ENCODE peak calls at places on chromosome 17, in five cellular contexts. N is neuronal stem cell, F is IMR-90, Z is trophoblast cell, T is mesenchymal stem cell. H is an unnamed sample.

GRCh38 chr17:41972571-41973411 is 6.2 kb downstream of the CNP start:
- DNase-seq in N (no peak), F (no peak), Z (no peak), T (no peak), H (no peak)

GRCh38 chr17:40303009-40303657 is 5.8 kb upstream of the RARA start:
- DNase-seq in N (no peak), F (peak; percentile 82), Z (peak; percentile 86), T (peak; percentile 83), H (no peak)

GRCh38 chr17:80885922-80886582 is 105.6 kb upstream of the CHMP6 start:
- DNase-seq in N (no peak), F (no peak), Z (no peak), T (no peak), H (no peak)

GRCh38 chr17:62179525-62180161 is 114.6 kb upstream of the MED13 start:
- DNase-seq in N (no peak), F (peak; percentile 50), Z (peak; percentile 92), T (peak; percentile 86), H (no peak)

GRCh38 chr17:50057521-50057991 is 1.6 kb downstream of the ITGA3 start:
- DNase-seq in N (no peak), F (no peak), Z (no peak), T (no peak), H (no peak)

GRCh38 chr17:3005696-3006095 is 57.7 kb downstream of the OR1D5 start:
- DNase-seq in N (no peak), F (no peak), Z (no peak), T (no peak), H (no peak)

GRCh38 chr17:40092581-40092980 is 7.8 kb downstream of the NR1D1 start:
- DNase-seq in N (no peak), F (no peak), Z (no peak), T (no peak), H (no peak)

GRCh38 chr17:48155889-48156670 is 48.5 kb downstream of the SNX11 start:
- DNase-seq in N (no peak), F (no peak), Z (no peak), T (no peak), H (peak; percentile 61)

GRCh38 chr17:63309021-63309420 is 137.1 kb downstream of the CYB561 start:
- DNase-seq in N (no peak), F (peak; percentile 45), Z (no peak), T (peak; percentile 21), H (no peak)

GRCh38 chr17:66716236-66717026 is 118.5 kb upstream of the CACNG5 start:
- DNase-seq in N (no peak), F (peak; percentile 21), Z (no peak), T (no peak), H (peak; percentile 36)

GRCh38 chr17:15265131-15265530 is at the start of gene PMP22:
- DNase-seq in N (no peak), F (no peak), Z (no peak), T (no peak), H (peak; percentile 27)

GRCh38 chr17:50177983-50178834 is 12.4 kb downstream of the SGCA start:
- DNase-seq in N (no peak), F (peak; percentile 99), Z (peak; percentile 76), T (peak; percentile 99), H (peak; percentile 88)

GRCh38 chr17:49676276-49676868 is 1.5 kb downstream of the SPOP start:
- DNase-seq in N (peak; percentile 31), F (peak; percentile 38), Z (peak; percentile 34), T (peak; percentile 65), H (no peak)

GRCh38 chr17:27980035-27980434 is 62.4 kb upstream of the NLK start:
- DNase-seq in N (no peak), F (peak; percentile 75), Z (peak; percentile 71), T (no peak), H (no peak)

GRCh38 chr17:75679706-75680201 is 12.6 kb downstream of the SAP30BP start:
- DNase-seq in N (no peak), F (no peak), Z (peak; percentile 91), T (peak; percentile 32), H (no peak)

GRCh38 chr17:47775181-47775580 is 42.1 kb downstream of the TBX21 start:
- DNase-seq in N (no peak), F (no peak), Z (no peak), T (no peak), H (no peak)

GRCh38 chr17:55751720-55752250 is 934 bp downstream of the PCTP start:
- DNase-seq in N (no peak), F (no peak), Z (peak; percentile 88), T (no peak), H (no peak)

GRCh38 chr17:27473748-27474609 is 17.7 kb downstream of the KSR1 start:
- DNase-seq in N (no peak), F (no peak), Z (no peak), T (peak; percentile 35), H (no peak)

GRCh38 chr17:19341641-19342610 is 20.6 kb downstream of the B9D1 start:
- DNase-seq in N (no peak), F (peak; percentile 10), Z (peak; percentile 30), T (peak; percentile 50), H (peak; percentile 50)

GRCh38 chr17:19342611-19343255 is 19.8 kb downstream of the B9D1 start:
- DNase-seq in N (no peak), F (no peak), Z (no peak), T (no peak), H (peak; percentile 29)

GRCh38 chr17:19339341-19339815 is 23.1 kb downstream of the B9D1 start:
- DNase-seq in N (no peak), F (peak; percentile 42), Z (no peak), T (no peak), H (peak; percentile 37)

GRCh38 chr17:19343256-19343630 is 19.3 kb downstream of the B9D1 start:
- DNase-seq in N (no peak), F (no peak), Z (no peak), T (no peak), H (no peak)

DNA sequence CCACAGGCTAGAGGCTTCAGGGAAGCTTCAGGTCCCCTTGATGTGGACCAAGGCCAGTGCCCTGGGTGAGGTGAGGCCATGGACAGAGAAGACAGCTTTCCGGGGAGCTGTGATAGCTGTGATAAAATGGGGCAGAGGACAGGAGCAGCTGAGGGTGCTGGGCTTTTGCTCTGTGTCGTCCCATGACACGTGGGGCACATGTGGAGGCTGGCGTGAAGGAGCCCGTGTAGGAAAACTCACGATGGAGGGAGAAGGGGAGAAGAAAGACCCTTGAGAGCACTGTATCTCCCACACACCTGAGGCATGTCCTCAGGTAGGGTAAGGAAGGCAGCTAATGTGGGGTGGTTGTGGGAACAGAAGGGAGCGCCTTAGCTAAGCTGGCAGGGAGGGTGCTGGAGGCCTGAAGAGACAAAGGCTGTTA is 21.3 kb downstream of the B9D1 start:
- DNase-seq in N (no peak), F (no peak), Z (no peak), T (no peak), H (peak; percentile 27)
- H2AK5ac ChIP-seq in N (no peak overlapping the region), F (no peak overlapping the region), Z (no peak overlapping the region), T (peak overlapping the region; percentile 18), H (no peak overlapping the region)

DNA sequence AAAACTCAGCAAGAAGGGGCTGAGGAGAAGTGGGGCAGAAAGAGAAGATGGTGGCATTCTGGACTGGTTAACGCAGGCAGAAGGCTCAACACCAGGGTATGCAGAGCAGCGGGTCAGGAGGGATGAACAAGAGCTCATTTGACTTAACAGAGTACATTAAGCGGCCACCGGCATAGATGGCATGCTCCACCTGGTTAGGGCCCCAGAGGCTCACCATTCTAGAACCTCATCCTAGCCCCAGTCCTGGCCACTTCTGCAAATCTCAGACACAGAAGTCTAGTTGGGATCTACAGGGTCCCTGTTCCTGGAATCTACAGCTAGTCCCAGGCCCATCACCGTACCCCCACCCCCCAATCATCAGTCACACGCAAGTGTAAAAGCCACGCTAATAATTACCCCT is 1.7 kb upstream of the MYO1C start:
- DNase-seq in N (no peak), F (no peak), Z (no peak), T (no peak), H (no peak)
- H2AK5ac ChIP-seq in N (no peak overlapping the region), F (no peak overlapping the region), Z (no peak overlapping the region), T (no peak overlapping the region), H (no peak overlapping the region)

DNA sequence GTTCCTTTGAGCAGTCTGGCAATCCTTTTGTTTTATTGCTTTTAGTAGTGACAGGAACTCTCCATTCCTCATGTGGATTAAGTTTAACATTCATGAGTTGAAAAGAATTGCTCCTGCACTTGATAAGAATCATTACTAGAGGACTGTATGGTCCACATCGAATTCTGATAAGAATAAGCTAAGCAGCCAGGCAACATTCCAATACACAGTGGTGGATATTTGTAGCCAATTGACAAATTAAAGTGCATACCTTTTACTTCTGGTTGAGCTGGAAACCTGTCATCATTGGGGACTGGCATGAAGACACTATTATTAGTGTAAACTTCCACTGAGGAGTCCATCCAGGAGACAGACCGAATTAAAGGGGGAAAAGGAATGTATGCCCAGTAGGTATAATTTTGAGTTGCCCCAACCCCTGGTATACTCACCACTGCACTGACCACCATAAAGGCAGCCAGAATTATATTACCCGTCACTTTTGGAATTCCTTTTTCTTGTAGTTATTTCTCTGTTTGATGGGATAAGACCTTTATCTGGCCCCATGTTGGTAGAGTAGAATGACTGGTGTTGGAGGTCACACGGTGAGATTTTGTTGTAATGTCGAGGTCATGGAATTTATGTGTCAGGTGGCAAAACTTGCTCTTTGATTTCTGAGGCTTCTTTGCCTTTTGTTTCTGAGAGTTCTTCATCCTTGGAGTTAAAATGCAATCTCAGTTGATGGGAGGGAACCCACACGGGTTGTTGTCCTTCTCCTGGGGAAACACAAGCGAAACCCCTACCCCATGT is 72.1 kb upstream of the ARL4D start:
- DNase-seq in N (no peak), F (no peak), Z (peak; percentile 86), T (no peak), H (no peak)
- H2AK5ac ChIP-seq in N (no peak overlapping the region), F (peak overlapping the region; percentile 43), Z (no peak overlapping the region), T (no peak overlapping the region), H (no peak overlapping the region)

GRCh38 chr17:38565853-38566665 is 39.7 kb downstream of the SRCIN1 start:
- DNase-seq in N (no peak), F (no peak), Z (no peak), T (no peak), H (no peak)
- H2AK5ac ChIP-seq in N (peak overlapping the region; percentile 24), F (no peak overlapping the region), Z (no peak overlapping the region), T (no peak overlapping the region), H (no peak overlapping the region)

DNA sequence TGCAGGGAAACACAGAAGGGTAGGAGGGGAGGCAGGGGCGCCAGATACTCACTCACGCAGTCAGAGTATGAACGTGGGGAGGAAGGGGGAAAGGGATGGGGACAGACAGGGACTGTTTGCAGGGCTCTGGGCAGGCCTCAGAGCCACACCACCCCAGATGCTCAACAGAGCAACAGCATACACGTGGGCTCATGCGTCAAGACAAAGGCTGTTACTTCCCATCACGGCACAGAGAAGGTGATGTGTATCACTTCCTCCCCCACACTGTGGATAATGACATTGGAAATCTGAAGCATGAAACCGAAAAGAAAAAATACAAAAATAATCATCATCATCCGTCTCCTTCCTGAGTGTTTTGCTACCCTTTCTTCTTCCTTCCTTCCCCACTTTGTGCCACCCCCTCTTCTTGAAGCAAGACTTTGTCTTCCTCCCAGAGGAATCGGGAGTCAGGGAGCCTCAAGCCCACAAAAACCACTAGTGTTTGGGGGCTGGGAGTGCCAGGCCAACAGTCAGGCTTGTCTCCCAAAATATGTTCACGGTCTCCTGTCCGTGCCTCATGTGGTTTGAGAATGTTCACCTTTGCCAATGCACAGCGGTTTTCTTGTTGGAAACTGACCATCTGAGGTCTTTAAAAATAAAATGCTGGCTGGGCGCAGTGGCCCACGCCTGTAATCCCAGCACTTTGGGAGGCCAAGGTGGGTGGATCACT is 20.1 kb downstream of the SLC39A11 start:
- DNase-seq in N (no peak), F (no peak), Z (no peak), T (no peak), H (no peak)
- H2AK5ac ChIP-seq in N (no peak overlapping the region), F (peak overlapping the region; percentile 38), Z (peak overlapping the region; percentile 16), T (no peak overlapping the region), H (no peak overlapping the region)

GRCh38 chr17:57579245-57579644 is 165.9 kb downstream of the CCDC182 start:
- DNase-seq in N (no peak), F (no peak), Z (no peak), T (no peak), H (no peak)
- H2AK5ac ChIP-seq in N (peak overlapping the region; percentile 88), F (peak overlapping the region; percentile 18), Z (no peak overlapping the region), T (no peak overlapping the region), H (no peak overlapping the region)

GRCh38 chr17:7023576-7024401 is 939 bp downstream of the BCL6B start:
- DNase-seq in N (peak; percentile 81), F (peak; percentile 70), Z (peak; percentile 84), T (peak; percentile 88), H (peak; percentile 100)
- H2AK5ac ChIP-seq in N (peak overlapping the region; percentile 74), F (peak overlapping the region; percentile 9), Z (no peak overlapping the region), T (no peak overlapping the region), H (no peak overlapping the region)